ENCODE peak calls at places on chromosomes 2 and 18, in seven cellular contexts. One of them, this sample, is unnamed.

GRCh38 chr2:178522950-178523595 is 42.8 kb downstream of the PLEKHA3 start:
- DNase-seq in upper lobe of left lung: peak
- DNase-seq in tibial nerve: peak
- DNase-seq in transverse colon: peak
- DNase-seq in stomach: peak
- DNase-seq in H1: peak
- DNase-seq in A549: peak
- DNase-seq in this sample: peak

GRCh38 chr2:207482630-207483029 is 47.1 kb upstream of the CREB1 start:
- DNase-seq in upper lobe of left lung: no peak
- DNase-seq in tibial nerve: no peak
- DNase-seq in transverse colon: no peak
- DNase-seq in stomach: no peak
- DNase-seq in H1: no peak
- DNase-seq in A549: no peak
- DNase-seq in this sample: no peak

GRCh38 chr2:16194096-16194390 is 253.7 kb downstream of the MYCN start:
- DNase-seq in upper lobe of left lung: no peak
- DNase-seq in tibial nerve: no peak
- DNase-seq in transverse colon: no peak
- DNase-seq in stomach: no peak
- DNase-seq in H1: no peak
- DNase-seq in A549: no peak
- DNase-seq in this sample: no peak

GRCh38 chr2:191249131-191249813 is 4.1 kb downstream of the MYO1B start:
- DNase-seq in upper lobe of left lung: no peak
- DNase-seq in tibial nerve: no peak
- DNase-seq in transverse colon: no peak
- DNase-seq in stomach: no peak
- DNase-seq in H1: no peak
- DNase-seq in A549: no peak
- DNase-seq in this sample: no peak

GRCh38 chr2:15993666-15994065 is 53.3 kb downstream of the MYCN start:
- DNase-seq in upper lobe of left lung: no peak
- DNase-seq in tibial nerve: no peak
- DNase-seq in transverse colon: no peak
- DNase-seq in stomach: no peak
- DNase-seq in H1: no peak
- DNase-seq in A549: no peak
- DNase-seq in this sample: no peak

GRCh38 chr2:46193356-46193755 is 103.9 kb upstream of the EPAS1 start:
- DNase-seq in upper lobe of left lung: no peak
- DNase-seq in tibial nerve: no peak
- DNase-seq in transverse colon: no peak
- DNase-seq in stomach: no peak
- DNase-seq in H1: no peak
- DNase-seq in A549: no peak
- DNase-seq in this sample: no peak

GRCh38 chr2:120831106-120831505 is 95.4 kb downstream of the GLI2 start:
- DNase-seq in upper lobe of left lung: no peak
- DNase-seq in tibial nerve: no peak
- DNase-seq in transverse colon: no peak
- DNase-seq in stomach: no peak
- DNase-seq in H1: no peak
- DNase-seq in A549: no peak
- DNase-seq in this sample: no peak

GRCh38 chr2:27431395-27431794 is 3.0 kb downstream of the NRBP1 start:
- DNase-seq in upper lobe of left lung: no peak
- DNase-seq in tibial nerve: no peak
- DNase-seq in transverse colon: no peak
- DNase-seq in stomach: no peak
- DNase-seq in H1: no peak
- DNase-seq in A549: no peak
- DNase-seq in this sample: no peak

GRCh38 chr18:22385718-22386117 is 32.0 kb downstream of the CTAGE1 start:
- DNase-seq in upper lobe of left lung: no peak
- DNase-seq in tibial nerve: no peak
- DNase-seq in transverse colon: no peak
- DNase-seq in stomach: no peak
- DNase-seq in H1: no peak
- DNase-seq in A549: no peak
- DNase-seq in this sample: no peak

GRCh38 chr2:241854342-241855244 is 4.1 kb downstream of the PDCD1 start:
- DNase-seq in upper lobe of left lung: peak
- DNase-seq in tibial nerve: no peak
- DNase-seq in transverse colon: no peak
- DNase-seq in stomach: no peak
- DNase-seq in H1: no peak
- DNase-seq in A549: no peak
- DNase-seq in this sample: no peak

GRCh38 chr18:54881229-54881753 is 53.0 kb downstream of the RAB27B start:
- DNase-seq in upper lobe of left lung: no peak
- DNase-seq in tibial nerve: no peak
- DNase-seq in transverse colon: no peak
- DNase-seq in stomach: no peak
- DNase-seq in H1: no peak
- DNase-seq in A549: no peak
- DNase-seq in this sample: no peak
- TF ChIP-seq EP300 in upper lobe of left lung: no peak
- TF ChIP-seq EP300 in tibial nerve: no peak
- TF ChIP-seq EP300 in transverse colon: no peak
- TF ChIP-seq EP300 in stomach: no peak
- TF ChIP-seq EP300 in H1: no peak
- TF ChIP-seq EP300 in A549: no peak
- TF ChIP-seq EP300 in this sample: no peak

GRCh38 chr2:105262662-105263091 is 21.1 kb downstream of the GPR45 start:
- DNase-seq in upper lobe of left lung: no peak
- DNase-seq in tibial nerve: no peak
- DNase-seq in transverse colon: no peak
- DNase-seq in stomach: no peak
- DNase-seq in H1: no peak
- DNase-seq in A549: no peak
- DNase-seq in this sample: no peak

GRCh38 chr2:105257981-105258380 is 16.4 kb downstream of the GPR45 start:
- DNase-seq in upper lobe of left lung: no peak
- DNase-seq in tibial nerve: no peak
- DNase-seq in transverse colon: no peak
- DNase-seq in stomach: no peak
- DNase-seq in H1: no peak
- DNase-seq in A549: no peak
- DNase-seq in this sample: no peak

GRCh38 chr2:105256431-105257047 is 15.0 kb downstream of the GPR45 start:
- DNase-seq in upper lobe of left lung: no peak
- DNase-seq in tibial nerve: no peak
- DNase-seq in transverse colon: no peak
- DNase-seq in stomach: no peak
- DNase-seq in H1: no peak
- DNase-seq in A549: no peak
- DNase-seq in this sample: no peak

GRCh38 chr2:105261061-105261460 is 19.5 kb downstream of the GPR45 start:
- DNase-seq in upper lobe of left lung: no peak
- DNase-seq in tibial nerve: no peak
- DNase-seq in transverse colon: no peak
- DNase-seq in stomach: no peak
- DNase-seq in H1: no peak
- DNase-seq in A549: no peak
- DNase-seq in this sample: no peak

DNA sequence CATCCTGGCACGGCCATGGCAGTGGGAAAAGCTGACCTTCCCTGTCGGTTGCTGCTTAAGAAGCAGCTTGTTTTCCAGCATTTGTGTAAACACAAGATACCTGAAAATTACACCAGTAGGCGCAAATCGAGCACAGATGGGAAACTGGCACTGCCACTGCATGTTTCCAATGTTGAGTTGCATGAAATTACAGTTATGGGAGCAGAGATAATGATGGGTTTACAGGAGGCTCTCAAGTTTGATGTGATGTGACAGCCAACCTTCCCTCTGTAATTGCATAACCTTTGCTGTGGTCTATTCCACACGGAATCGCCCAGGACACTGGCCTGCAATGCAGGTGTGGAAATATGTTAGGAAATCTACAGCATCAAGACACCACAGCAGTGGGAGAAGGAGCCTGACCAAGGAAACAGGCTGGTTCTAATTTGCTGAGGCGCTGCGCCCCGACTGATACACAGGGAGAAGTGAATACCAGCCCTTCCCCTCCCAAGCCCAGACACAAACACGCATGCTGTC is 17.4 kb downstream of the GPR45 start:
- DNase-seq in upper lobe of left lung: no peak
- DNase-seq in tibial nerve: no peak
- DNase-seq in transverse colon: no peak
- DNase-seq in stomach: no peak
- DNase-seq in H1: no peak
- DNase-seq in A549: no peak
- DNase-seq in this sample: no peak
- TF ChIP-seq EP300 in upper lobe of left lung: no peak
- TF ChIP-seq EP300 in tibial nerve: no peak
- TF ChIP-seq EP300 in transverse colon: no peak
- TF ChIP-seq EP300 in stomach: no peak
- TF ChIP-seq EP300 in H1: no peak
- TF ChIP-seq EP300 in A549: no peak
- TF ChIP-seq EP300 in this sample: no peak

DNA sequence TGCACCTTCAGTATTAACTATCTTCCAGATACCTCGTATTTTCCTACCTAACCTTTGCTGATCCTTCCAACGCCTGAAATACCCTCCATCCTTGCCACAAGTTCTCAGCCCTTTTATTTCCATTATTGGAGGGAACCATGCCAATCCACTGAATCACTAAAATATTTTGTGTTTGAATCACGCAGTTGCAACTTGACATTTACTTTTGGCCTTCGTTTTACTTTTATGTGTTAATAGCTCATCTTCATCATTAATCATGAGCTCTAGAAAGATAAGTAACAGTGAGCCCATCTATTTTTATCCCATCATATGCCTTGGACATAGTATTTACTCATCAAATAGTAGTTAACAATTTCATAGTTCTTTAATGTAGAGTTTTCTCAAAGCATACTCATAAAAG is 463.2 kb downstream of the THSD7B start:
- DNase-seq in upper lobe of left lung: no peak
- DNase-seq in tibial nerve: no peak
- DNase-seq in transverse colon: no peak
- DNase-seq in stomach: no peak
- DNase-seq in H1: no peak
- DNase-seq in A549: no peak
- DNase-seq in this sample: no peak
- TF ChIP-seq EP300 in upper lobe of left lung: no peak
- TF ChIP-seq EP300 in tibial nerve: no peak
- TF ChIP-seq EP300 in transverse colon: no peak
- TF ChIP-seq EP300 in stomach: no peak
- TF ChIP-seq EP300 in H1: no peak
- TF ChIP-seq EP300 in A549: no peak
- TF ChIP-seq EP300 in this sample: no peak

DNA sequence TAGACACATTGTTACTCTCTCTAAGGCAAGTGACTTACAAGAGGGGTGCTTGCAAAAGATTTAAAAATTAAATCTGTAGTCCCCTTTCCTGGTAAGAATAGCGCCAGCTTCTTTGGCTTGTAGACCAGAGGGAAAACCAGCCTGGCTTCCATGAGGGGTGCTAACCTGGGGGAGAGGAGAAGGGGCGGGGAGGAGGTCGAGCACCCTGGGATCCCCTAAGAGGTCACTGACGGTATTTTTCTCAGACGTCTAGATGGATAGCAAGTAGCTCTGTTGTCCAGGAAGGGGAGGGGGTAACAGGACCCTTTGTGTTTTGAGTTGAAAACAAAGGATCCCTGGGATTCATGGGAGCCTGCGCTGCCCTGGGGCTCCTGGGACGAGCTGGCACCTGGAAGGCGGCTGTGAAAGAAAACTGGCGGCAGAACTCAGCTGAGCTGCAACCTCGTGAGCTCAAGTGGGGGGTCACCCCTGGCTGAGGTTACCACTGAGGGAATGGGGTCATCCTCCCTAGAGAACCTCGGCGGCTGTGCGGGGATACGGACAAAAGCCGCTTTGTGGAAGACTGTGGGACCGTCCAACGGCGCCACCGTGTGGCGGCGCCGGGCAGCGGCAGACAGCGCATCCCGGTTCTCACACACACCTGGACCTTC is 37.8 kb upstream of the MRPL19 start:
- DNase-seq in upper lobe of left lung: peak
- DNase-seq in tibial nerve: peak
- DNase-seq in transverse colon: peak
- DNase-seq in stomach: peak
- DNase-seq in H1: peak
- DNase-seq in A549: peak
- DNase-seq in this sample: peak
- TF ChIP-seq EP300 in upper lobe of left lung: no peak
- TF ChIP-seq EP300 in tibial nerve: no peak
- TF ChIP-seq EP300 in transverse colon: no peak
- TF ChIP-seq EP300 in stomach: no peak
- TF ChIP-seq EP300 in H1: no peak
- TF ChIP-seq EP300 in A549: no peak
- TF ChIP-seq EP300 in this sample: no peak

GRCh38 chr18:56267334-56267733 is 371.1 kb downstream of the TXNL1 start:
- DNase-seq in upper lobe of left lung: no peak
- DNase-seq in tibial nerve: no peak
- DNase-seq in transverse colon: no peak
- DNase-seq in stomach: no peak
- DNase-seq in H1: no peak
- DNase-seq in A549: no peak
- DNase-seq in this sample: no peak

GRCh38 chr18:56270851-56271250 is 367.5 kb downstream of the TXNL1 start:
- DNase-seq in upper lobe of left lung: no peak
- DNase-seq in tibial nerve: no peak
- DNase-seq in transverse colon: no peak
- DNase-seq in stomach: no peak
- DNase-seq in H1: no peak
- DNase-seq in A549: no peak
- DNase-seq in this sample: no peak

DNA sequence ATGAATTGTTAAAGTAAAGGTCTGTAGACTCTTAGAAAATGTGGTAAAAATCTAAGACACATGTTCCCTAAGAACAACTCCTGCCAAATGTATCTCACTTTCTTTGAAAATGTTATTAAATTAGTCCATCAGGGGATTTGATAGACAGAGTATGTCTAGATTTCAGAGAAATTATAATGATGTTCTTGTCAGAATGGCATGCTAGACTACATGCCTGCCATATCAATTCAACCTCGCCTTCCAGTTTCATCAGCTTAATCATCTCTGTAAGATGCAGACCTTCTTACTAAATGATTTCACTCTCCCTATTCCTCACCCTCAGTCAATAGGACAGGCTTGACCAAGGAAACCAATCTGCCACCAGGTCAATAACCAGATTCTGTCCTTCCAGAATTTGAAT is 368.4 kb downstream of the TXNL1 start:
- DNase-seq in upper lobe of left lung: no peak
- DNase-seq in tibial nerve: no peak
- DNase-seq in transverse colon: no peak
- DNase-seq in stomach: no peak
- DNase-seq in H1: no peak
- DNase-seq in A549: no peak
- DNase-seq in this sample: no peak
- TF ChIP-seq EP300 in upper lobe of left lung: no peak
- TF ChIP-seq EP300 in tibial nerve: no peak
- TF ChIP-seq EP300 in transverse colon: no peak
- TF ChIP-seq EP300 in stomach: no peak
- TF ChIP-seq EP300 in H1: no peak
- TF ChIP-seq EP300 in A549: no peak
- TF ChIP-seq EP300 in this sample: no peak

GRCh38 chr2:12057436-12058166 is 311.2 kb downstream of the LPIN1 start:
- DNase-seq in upper lobe of left lung: peak
- DNase-seq in tibial nerve: no peak
- DNase-seq in transverse colon: peak
- DNase-seq in stomach: no peak
- DNase-seq in H1: no peak
- DNase-seq in A549: no peak
- DNase-seq in this sample: no peak
- TF ChIP-seq EP300 in upper lobe of left lung: no peak
- TF ChIP-seq EP300 in tibial nerve: no peak
- TF ChIP-seq EP300 in transverse colon: no peak
- TF ChIP-seq EP300 in stomach: no peak
- TF ChIP-seq EP300 in H1: no peak
- TF ChIP-seq EP300 in A549: no peak
- TF ChIP-seq EP300 in this sample: no peak